ENCODE peak calls at places on chromosomes 7 and 10, in ten cellular contexts. P, J, W, V, O, R, I, H, G and Q are unnamed samples.

GRCh38 chr10:109341986-109342385 is 581.3 kb downstream of the XPNPEP1 start:
- DNase-seq in V (no peak), G (no peak), J (no peak), W (no peak), P (no peak), R (no peak), O (no peak), I (no peak), H (no peak), Q (no peak)

GRCh38 chr7:88041583-88041982 is 107.5 kb downstream of the ADAM22 start:
- DNase-seq in I (no peak), V (no peak), J (no peak), W (no peak), H (no peak), O (no peak), R (no peak), P (no peak), G (no peak), Q (no peak)

GRCh38 chr10:7763929-7764328 is 23.9 kb downstream of the KIN start:
- DNase-seq in V (no peak), H (no peak), O (no peak), P (no peak), I (peak; percentile 46), R (no peak), W (no peak), G (no peak), J (no peak), Q (no peak)

GRCh38 chr10:24669285-24669861 is 54.3 kb downstream of the ARHGAP21 start:
- DNase-seq in V (no peak), J (no peak), G (no peak), I (no peak), W (no peak), R (no peak), H (no peak), O (no peak), P (no peak), Q (no peak)

GRCh38 chr7:8035647-8036518 is 67.3 kb downstream of the GLCCI1 start:
- DNase-seq in W (no peak), P (no peak), G (peak; percentile 64), O (no peak), J (no peak), V (no peak), I (peak; percentile 35), H (peak; percentile 13), R (peak; percentile 20), Q (no peak)

GRCh38 chr10:117441812-117442443 is 66.7 kb upstream of the PDZD8 start:
- DNase-seq in P (no peak), O (no peak), I (peak; percentile 90), W (no peak), R (no peak), J (no peak), V (peak; percentile 79), G (no peak), H (peak; percentile 14), Q (peak; percentile 30)

GRCh38 chr10:608331-609265 is 80.9 kb downstream of the DIP2C start:
- DNase-seq in P (no peak), H (no peak), R (no peak), V (no peak), G (no peak), W (no peak), I (peak; percentile 34), J (no peak), O (no peak), Q (no peak)

GRCh38 chr10:69403519-69403918 is 13.2 kb downstream of the TACR2 start:
- DNase-seq in G (no peak), I (peak; percentile 96), P (no peak), R (peak; percentile 76), H (no peak), W (peak; percentile 48), V (no peak), J (no peak), O (no peak), Q (no peak)

GRCh38 chr10:95247200-95247880 is 43.5 kb downstream of the PDLIM1 start:
- DNase-seq in H (no peak), O (no peak), V (peak; percentile 49), P (no peak), I (peak; percentile 72), J (no peak), G (no peak), R (peak; percentile 81), W (no peak), Q (peak; percentile 47)

GRCh38 chr10:73768881-73769280 is 13.0 kb upstream of the CHCHD1 start:
- DNase-seq in J (peak; percentile 64), P (no peak), V (no peak), R (no peak), I (no peak), W (no peak), H (no peak), G (peak; percentile 54), O (no peak), Q (no peak)

GRCh38 chr10:60735244-60735643 is 43.0 kb upstream of the CDK1 start:
- DNase-seq in W (no peak), V (no peak), G (peak; percentile 59), P (no peak), H (no peak), R (no peak), I (no peak), O (no peak), J (no peak), Q (no peak)

GRCh38 chr7:36506820-36507219 is 117.2 kb downstream of the ANLN start:
- DNase-seq in H (no peak), G (no peak), O (no peak), P (no peak), J (no peak), V (no peak), R (no peak), I (peak; percentile 39), W (no peak), Q (no peak)

GRCh38 chr7:101923276-101923985 is 106.0 kb downstream of the CUX1 start:
- DNase-seq in O (no peak), G (no peak), R (no peak), I (peak; percentile 81), V (no peak), J (no peak), H (no peak), W (peak; percentile 69), P (no peak), Q (no peak)

GRCh38 chr7:139734395-139734794 is 43.4 kb downstream of the HIPK2 start:
- DNase-seq in V (no peak), J (no peak), I (peak; percentile 96), O (no peak), H (peak; percentile 59), W (no peak), G (no peak), R (peak; percentile 46), P (no peak), Q (no peak)

DNA sequence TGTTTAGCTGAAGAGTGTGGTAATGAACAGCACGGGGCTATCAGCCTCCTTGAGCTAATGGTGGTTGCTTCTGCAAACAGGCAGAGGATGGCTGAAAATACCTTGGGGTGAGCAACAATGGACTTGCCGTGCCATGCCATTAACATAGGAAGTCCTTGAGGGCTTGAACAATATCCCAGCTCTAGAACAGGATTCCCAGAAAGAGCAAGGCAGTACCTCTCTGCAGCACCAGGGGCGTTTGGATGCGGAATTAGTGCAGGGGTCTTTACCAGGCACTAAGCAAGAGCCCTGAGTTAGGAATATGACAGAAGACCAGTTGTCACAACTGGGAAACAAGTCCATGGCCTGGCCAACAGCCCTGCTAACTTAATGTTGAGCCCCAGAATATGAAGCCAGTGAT is 143.2 kb upstream of the COBL start:
- DNase-seq in R (no peak), H (no peak), I (no peak), V (no peak), G (peak; percentile 77), W (no peak), P (no peak), J (no peak), O (no peak), Q (no peak)
- TF ChIP-seq CTCF in R (no peak), H (no peak), I (no peak), V (peak; percentile 43), G (peak; percentile 20), W (no peak), P (peak; percentile 33), J (no peak), O (no peak), Q (no peak)

GRCh38 chr10:84236807-84237198 is 4.5 kb downstream of the LRIT1 start:
- DNase-seq in G (no peak), J (no peak), I (no peak), V (no peak), O (no peak), P (no peak), H (no peak), R (no peak), W (no peak), Q (no peak)

GRCh38 chr10:84235096-84235495 is 6.2 kb downstream of the LRIT1 start:
- DNase-seq in J (no peak), I (no peak), P (no peak), O (no peak), W (no peak), V (no peak), H (no peak), R (no peak), G (no peak), Q (no peak)

GRCh38 chr10:84232376-84232775 is 7.0 kb upstream of the LRIT2 start:
- DNase-seq in J (no peak), W (no peak), H (no peak), V (no peak), I (no peak), R (no peak), O (no peak), G (no peak), P (no peak), Q (no peak)

GRCh38 chr10:84234508-84234907 is 6.8 kb downstream of the LRIT1 start:
- DNase-seq in J (no peak), W (no peak), V (no peak), H (no peak), O (no peak), R (no peak), P (no peak), I (no peak), G (no peak), Q (no peak)

DNA sequence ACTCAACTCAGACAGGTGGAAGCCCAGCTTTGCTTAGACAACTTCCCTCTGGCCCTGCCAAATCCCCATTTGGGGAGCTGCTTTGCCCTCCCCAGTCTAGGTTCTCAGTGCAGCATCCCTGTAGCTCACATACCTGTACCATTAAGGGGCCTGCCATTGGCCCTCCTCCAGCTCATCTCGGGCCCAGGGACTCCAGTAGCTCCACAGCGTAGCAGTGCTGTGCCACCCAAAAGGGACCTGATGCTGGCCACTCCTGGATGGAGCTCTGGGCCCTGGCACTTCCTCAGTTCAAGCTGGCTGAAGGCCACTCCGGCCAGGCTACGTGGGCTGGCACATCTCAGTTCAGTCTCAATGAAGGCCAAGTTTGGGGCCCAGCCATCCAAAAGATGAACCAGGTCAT is 7.4 kb downstream of the LRIT1 start:
- DNase-seq in W (no peak), J (no peak), I (no peak), P (no peak), V (no peak), O (no peak), G (no peak), R (no peak), H (no peak), Q (no peak)
- TF ChIP-seq CTCF in W (no peak), J (no peak), I (no peak), P (no peak), V (no peak), O (no peak), G (no peak), R (no peak), H (no peak), Q (no peak)

GRCh38 chr10:119461380-119461779 is 81.1 kb downstream of the RGS10 start:
- DNase-seq in W (no peak), O (no peak), V (peak; percentile 92), H (no peak), I (no peak), G (no peak), R (no peak), J (no peak), P (no peak), Q (no peak)
- TF ChIP-seq CTCF in W (no peak), O (no peak), V (no peak), H (no peak), I (no peak), G (no peak), R (no peak), J (no peak), P (no peak), Q (no peak)

GRCh38 chr10:105585215-105585614 is 944.1 kb downstream of the SORCS3 start:
- DNase-seq in O (no peak), W (no peak), R (no peak), P (no peak), G (no peak), H (no peak), I (no peak), J (no peak), V (no peak), Q (no peak)
- TF ChIP-seq CTCF in O (no peak), W (no peak), R (no peak), P (no peak), G (no peak), H (no peak), I (no peak), J (no peak), V (no peak), Q (no peak)